ENCODE peak calls at places on chromosomes 13 and 19, in nine cellular contexts. O is colonic mucosa, I is ovary, B is heart right ventricle, N is fibroblast of mammary gland, E is right atrium auricular region, V is AG10803, M is transverse colon, C is mucosa of descending colon. A is an unnamed sample.
A peak's percentile ranks its signal among the peaks of the same experiment; 100 is the strongest.

GRCh38 chr19:3243851-3244700 is 19.6 kb downstream of the CELF5 start:
- DNase-seq in O (peak; percentile 63), I (peak; percentile 32), B (peak; percentile 29), N (peak; percentile 52), E (no peak), V (peak; percentile 46), M (peak; percentile 27), C (peak; percentile 58), A (no peak)

GRCh38 chr19:10120538-10121198 is 969 bp upstream of the EIF3G start:
- DNase-seq in O (no peak), I (no peak), B (no peak), N (peak; percentile 97), E (peak; percentile 74), V (peak; percentile 92), M (no peak), C (no peak), A (peak; percentile 55)

GRCh38 chr13:91544723-91545122 is 146.3 kb downstream of the GPC5 start:
- DNase-seq in O (no peak), I (no peak), B (no peak), N (no peak), E (no peak), V (no peak), M (no peak), C (no peak), A (no peak)

GRCh38 chr13:69565334-69565733 is 542.3 kb upstream of the ATXN8OS start:
- DNase-seq in O (peak; percentile 20), I (no peak), B (no peak), N (peak; percentile 4), E (no peak), V (no peak), M (peak; percentile 12), C (no peak), A (no peak)

GRCh38 chr19:36198116-36198515 is 16.3 kb downstream of the ZNF565 start:
- DNase-seq in O (no peak), I (no peak), B (no peak), N (no peak), E (no peak), V (no peak), M (no peak), C (no peak), A (no peak)

GRCh38 chr19:55688422-55689218 is 13.6 kb downstream of the EPN1 start:
- DNase-seq in O (peak; percentile 90), I (peak; percentile 63), B (no peak), N (no peak), E (no peak), V (no peak), M (peak; percentile 87), C (peak; percentile 91), A (no peak)

GRCh38 chr13:108195146-108195545 is 20.2 kb downstream of the LIG4 start:
- DNase-seq in O (no peak), I (no peak), B (no peak), N (peak; percentile 49), E (no peak), V (peak; percentile 50), M (no peak), C (no peak), A (no peak)

GRCh38 chr19:41367848-41368301 is 3.9 kb upstream of the B9D2 start:
- DNase-seq in O (no peak), I (no peak), B (no peak), N (peak; percentile 93), E (no peak), V (peak; percentile 95), M (no peak), C (no peak), A (peak; percentile 88)

GRCh38 chr19:44603201-44603945 is 10.0 kb upstream of the IGSF23 start:
- DNase-seq in O (no peak), I (no peak), B (no peak), N (peak; percentile 95), E (no peak), V (peak; percentile 96), M (no peak), C (no peak), A (peak; percentile 90)

GRCh38 chr19:32661318-32661717 is 13.7 kb downstream of the ANKRD27 start:
- DNase-seq in O (no peak), I (no peak), B (no peak), N (no peak), E (no peak), V (no peak), M (no peak), C (no peak), A (no peak)

GRCh38 chr19:1985588-1986356 is 29.7 kb downstream of the BTBD2 start:
- DNase-seq in O (no peak), I (peak; percentile 31), B (no peak), N (no peak), E (no peak), V (no peak), M (no peak), C (no peak), A (no peak)

GRCh38 chr19:52554216-52554971 is 15.7 kb upstream of the ZNF701 start:
- DNase-seq in O (no peak), I (no peak), B (no peak), N (no peak), E (no peak), V (no peak), M (no peak), C (no peak), A (no peak)

GRCh38 chr19:35609881-35610353 is 2.6 kb upstream of the HAUS5 start:
- DNase-seq in O (no peak), I (no peak), B (no peak), N (no peak), E (no peak), V (no peak), M (no peak), C (no peak), A (no peak)

GRCh38 chr13:22298530-22298929 is 627.7 kb downstream of the FGF9 start:
- DNase-seq in O (no peak), I (no peak), B (no peak), N (no peak), E (no peak), V (no peak), M (no peak), C (no peak), A (no peak)

GRCh38 chr13:77863037-77863630 is 55.5 kb downstream of the EDNRB start:
- DNase-seq in O (no peak), I (no peak), B (no peak), N (no peak), E (no peak), V (no peak), M (no peak), C (no peak), A (no peak)

GRCh38 chr13:93243375-93244063 is 16.9 kb downstream of the GPC6 start:
- DNase-seq in O (no peak), I (peak; percentile 22), B (no peak), N (no peak), E (no peak), V (no peak), M (no peak), C (no peak), A (no peak)

GRCh38 chr13:92657565-92657964 is 569.0 kb upstream of the GPC6 start:
- DNase-seq in O (no peak), I (no peak), B (no peak), N (no peak), E (no peak), V (no peak), M (no peak), C (no peak), A (no peak)

GRCh38 chr19:14718522-14719113 is 28.8 kb downstream of the ZNF333 start:
- DNase-seq in O (no peak), I (no peak), B (no peak), N (peak; percentile 15), E (no peak), V (no peak), M (no peak), C (no peak), A (no peak)

GRCh38 chr13:73339086-73339485 is 280.3 kb downstream of the KLF5 start:
- DNase-seq in O (no peak), I (no peak), B (no peak), N (no peak), E (no peak), V (no peak), M (no peak), C (no peak), A (no peak)
- H3K4me3 ChIP-seq in O (no peak overlapping the region), I (no peak overlapping the region), B (no peak overlapping the region), N (no peak overlapping the region), E (no peak overlapping the region), V (no peak overlapping the region), M (no peak overlapping the region), C (no peak overlapping the region), A (no peak overlapping the region)

DNA sequence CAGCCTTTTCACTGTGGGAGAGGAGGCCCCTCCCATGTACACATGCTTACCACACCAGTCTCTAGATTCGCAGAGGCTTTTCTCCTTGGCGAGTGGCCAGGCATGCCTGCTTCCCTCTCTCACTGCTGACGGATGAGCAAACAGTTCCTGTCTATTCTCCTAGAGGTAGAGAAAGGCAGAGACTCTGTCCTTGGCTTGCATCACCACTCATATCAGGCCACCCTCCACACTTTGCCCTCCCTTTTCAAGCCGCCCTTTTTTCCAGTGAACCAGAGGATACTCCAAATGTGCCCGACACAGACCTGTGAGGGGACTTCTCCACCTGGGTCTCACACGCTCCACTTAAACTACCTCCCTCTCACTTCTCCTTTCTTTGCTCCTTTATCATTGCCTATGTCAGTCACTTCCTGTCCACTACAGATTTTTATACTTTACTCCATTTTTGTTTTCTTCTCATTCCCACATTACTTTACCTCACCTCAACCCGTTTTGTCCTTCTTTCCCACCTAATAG is 284.6 kb downstream of the DNAJC15 start:
- DNase-seq in O (peak; percentile 67), I (peak; percentile 87), B (peak; percentile 80), N (peak; percentile 92), E (peak; percentile 82), V (peak; percentile 93), M (peak; percentile 75), C (peak; percentile 71), A (no peak)
- TF ChIP-seq CTCF in O (no peak), I (no peak), B (no peak), N (peak; percentile 4), E (no peak), V (no peak), M (no peak), C (no peak), A (peak; percentile 11)

GRCh38 chr13:89061821-89062220 is 1390.7 kb downstream of the SLITRK5 start:
- DNase-seq in O (peak; percentile 33), I (no peak), B (no peak), N (no peak), E (no peak), V (no peak), M (peak; percentile 42), C (peak; percentile 58), A (no peak)
- H3K4me3 ChIP-seq in O (no peak overlapping the region), I (no peak overlapping the region), B (no peak overlapping the region), N (no peak overlapping the region), E (no peak overlapping the region), V (no peak overlapping the region), M (no peak overlapping the region), C (no peak overlapping the region), A (no peak overlapping the region)

GRCh38 chr13:31426395-31426794 is 226.6 kb downstream of the B3GLCT start:
- DNase-seq in O (no peak), I (no peak), B (no peak), N (no peak), E (no peak), V (no peak), M (no peak), C (no peak), A (no peak)

GRCh38 chr13:31427151-31427867 is 227.5 kb downstream of the B3GLCT start:
- DNase-seq in O (no peak), I (no peak), B (no peak), N (no peak), E (no peak), V (no peak), M (no peak), C (no peak), A (no peak)

GRCh38 chr13:31421756-31422155 is 222.0 kb downstream of the B3GLCT start:
- DNase-seq in O (no peak), I (no peak), B (no peak), N (peak; percentile 28), E (no peak), V (no peak), M (no peak), C (no peak), A (no peak)

GRCh38 chr13:31424130-31424729 is 224.5 kb downstream of the B3GLCT start:
- DNase-seq in O (peak; percentile 74), I (peak; percentile 74), B (peak; percentile 64), N (peak; percentile 82), E (peak; percentile 83), V (peak; percentile 78), M (peak; percentile 78), C (peak; percentile 82), A (peak; percentile 23)
- TF ChIP-seq CTCF in O (peak; percentile 90), I (peak; percentile 20), B (peak; percentile 91), N (peak; percentile 98), E (peak; percentile 92), V (peak; percentile 97), M (peak; percentile 85), C (peak; percentile 75), A (peak; percentile 91)

A was measured in AG04449.